ENCODE peak calls at places on chromosomes 16 and 17, in eight cellular contexts. V is tibial nerve, Z is lung, Q is left ventricle myocardium inferior, L is ovary, K is ascending aorta, E is IMR-90, M is stomach. J is an unnamed sample.

GRCh38 chr17:73308017-73308823 is 3.6 kb downstream of the CDC42EP4 start:
- DNase-seq in V (peak; percentile 65), Z (peak; percentile 95), Q (peak; percentile 80), L (peak; percentile 92), K (no peak), E (peak; percentile 93), M (peak; percentile 94), J (peak; percentile 55)

GRCh38 chr17:33955461-33955860 is 299.6 kb upstream of the CCL2 start:
- DNase-seq in V (no peak), Z (no peak), Q (no peak), L (no peak), K (no peak), E (no peak), M (no peak), J (peak; percentile 73)

GRCh38 chr16:79451196-79451816 is 149.2 kb downstream of the MAF start:
- DNase-seq in V (no peak), Z (no peak), Q (no peak), L (no peak), K (no peak), E (no peak), M (no peak), J (no peak)

GRCh38 chr16:3004319-3004718 is 8.4 kb upstream of the CLDN9 start:
- DNase-seq in V (no peak), Z (no peak), Q (no peak), L (no peak), K (no peak), E (no peak), M (no peak), J (no peak)

GRCh38 chr16:80580109-80580832 is 39.5 kb downstream of the DYNLRB2 start:
- DNase-seq in V (no peak), Z (no peak), Q (no peak), L (no peak), K (no peak), E (peak; percentile 45), M (no peak), J (no peak)

GRCh38 chr16:11108466-11108805 is 147.6 kb downstream of the SOCS1 start:
- DNase-seq in V (no peak), Z (no peak), Q (no peak), L (no peak), K (no peak), E (no peak), M (no peak), J (no peak)

GRCh38 chr17:37110012-37110701 is 161.4 kb downstream of the AATF start:
- DNase-seq in V (no peak), Z (no peak), Q (no peak), L (no peak), K (no peak), E (no peak), M (no peak), J (no peak)

GRCh38 chr16:30351001-30351441 is 4.1 kb downstream of the CD2BP2 start:
- DNase-seq in V (no peak), Z (no peak), Q (no peak), L (no peak), K (no peak), E (no peak), M (no peak), J (no peak)

GRCh38 chr17:75428775-75429469 is 23.4 kb upstream of the GRB2 start:
- DNase-seq in V (no peak), Z (no peak), Q (no peak), L (no peak), K (no peak), E (peak; percentile 92), M (no peak), J (no peak)

GRCh38 chr17:5672141-5672540 is 87.8 kb upstream of the NLRP1 start:
- DNase-seq in V (no peak), Z (no peak), Q (no peak), L (no peak), K (no peak), E (no peak), M (no peak), J (peak; percentile 61)

GRCh38 chr17:48333034-48333491 is 97.0 kb downstream of the SKAP1 start:
- DNase-seq in V (no peak), Z (no peak), Q (no peak), L (no peak), K (no peak), E (peak; percentile 2), M (no peak), J (no peak)

GRCh38 chr17:12727881-12728280 is 61.4 kb upstream of the ARHGAP44 start:
- DNase-seq in V (no peak), Z (no peak), Q (no peak), L (no peak), K (no peak), E (peak; percentile 66), M (no peak), J (no peak)

GRCh38 chr17:34892864-34893263 is 68.4 kb downstream of the CCT6B start:
- DNase-seq in V (no peak), Z (no peak), Q (no peak), L (no peak), K (no peak), E (no peak), M (no peak), J (peak; percentile 91)

GRCh38 chr17:71203953-71204352 is 916.9 kb upstream of the SOX9 start:
- DNase-seq in V (no peak), Z (no peak), Q (no peak), L (no peak), K (no peak), E (peak; percentile 33), M (no peak), J (no peak)

GRCh38 chr17:58632324-58633314 is 59.2 kb downstream of the TEX14 start:
- DNase-seq in V (no peak), Z (no peak), Q (no peak), L (peak; percentile 19), K (no peak), E (no peak), M (no peak), J (no peak)

GRCh38 chr17:10614536-10615155 is 42.5 kb downstream of the MYH3 start:
- DNase-seq in V (peak; percentile 66), Z (no peak), Q (no peak), L (no peak), K (no peak), E (peak; percentile 51), M (no peak), J (peak; percentile 96)

GRCh38 chr17:3535253-3535995 is 22.2 kb downstream of the TRPV3 start:
- DNase-seq in V (peak; percentile 54), Z (peak; percentile 51), Q (peak; percentile 71), L (peak; percentile 76), K (no peak), E (peak; percentile 62), M (peak; percentile 50), J (peak; percentile 94)
- TF ChIP-seq CTCF in V (peak; percentile 93), Z (peak; percentile 7), Q (peak; percentile 81), L (peak; percentile 55), K (peak; percentile 27), E (peak; percentile 71), M (peak; percentile 67), J (peak; percentile 84)

DNA sequence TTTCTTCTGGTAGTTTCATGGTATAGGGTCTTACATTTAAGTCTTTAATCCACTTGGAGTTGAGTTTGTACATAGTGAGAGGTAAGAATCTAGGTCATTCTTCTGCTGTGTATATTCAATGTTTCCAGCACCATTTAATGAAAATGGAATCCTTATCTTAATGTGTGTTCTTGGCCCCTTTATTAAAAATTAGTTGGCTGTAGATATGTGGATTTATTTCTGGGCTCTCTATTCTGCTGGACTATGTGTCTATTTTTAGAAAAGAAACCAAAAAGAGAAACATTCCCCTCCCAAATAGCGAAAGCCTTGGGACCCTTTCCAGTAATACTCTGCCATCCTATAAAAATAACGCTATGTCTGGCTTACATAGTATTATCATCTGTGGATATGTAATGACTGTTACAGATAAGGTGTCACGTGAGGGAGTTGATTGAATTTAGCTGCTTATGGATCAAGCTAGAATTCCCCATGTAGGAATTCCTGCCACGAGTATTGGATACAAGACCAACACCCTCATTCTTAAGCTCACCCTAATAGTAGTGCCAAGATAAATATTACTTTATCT is 279.3 kb upstream of the KIF2B start:
- DNase-seq in V (no peak), Z (no peak), Q (no peak), L (no peak), K (no peak), E (no peak), M (no peak), J (no peak)
- H3K9me3 ChIP-seq in V (no peaks in the 10 kb centered on the region), Z (no peaks in the 10 kb centered on the region), Q (no peaks in the 10 kb centered on the region), L (no peaks in the 10 kb centered on the region), K (no peaks in the 10 kb centered on the region), E (no peaks in the 10 kb centered on the region), M (no peaks in the 10 kb centered on the region), J (no peaks in the 10 kb centered on the region)

DNA sequence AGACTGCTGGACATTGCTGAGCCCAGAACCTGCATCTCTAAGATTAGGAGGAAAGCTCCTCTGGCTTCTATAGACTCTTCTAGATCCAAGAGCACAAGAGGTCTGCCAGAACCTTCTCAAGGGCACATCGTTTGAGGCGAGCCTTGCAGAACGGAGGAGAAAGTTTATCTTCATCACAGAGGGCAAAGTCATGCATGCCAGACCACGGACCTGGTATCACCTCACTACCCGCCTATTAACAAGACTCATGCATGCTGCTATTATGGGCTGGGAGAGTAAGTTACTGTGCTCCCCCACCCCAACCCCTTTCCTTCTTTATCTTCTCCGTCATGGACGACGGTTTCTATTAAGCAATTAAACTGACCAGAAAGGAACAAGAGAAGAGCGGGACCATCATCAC is 23.3 kb downstream of the MYH11 start:
- DNase-seq in V (no peak), Z (no peak), Q (no peak), L (no peak), K (no peak), E (no peak), M (no peak), J (no peak)
- H3K36me3 ChIP-seq in V (no peaks in the 10 kb centered on the region), Z (no peaks in the 10 kb centered on the region), Q (no peaks in the 10 kb centered on the region), L (no peaks in the 10 kb centered on the region), K (peaks cover 43% of the 10 kb centered on the region), E (no peaks in the 10 kb centered on the region), M (peaks cover 20% of the 10 kb centered on the region), J (no peaks in the 10 kb centered on the region)

GRCh38 chr17:50426472-50426782 is 409 bp downstream of the ACSF2 start:
- DNase-seq in V (no peak), Z (no peak), Q (no peak), L (no peak), K (no peak), E (no peak), M (no peak), J (no peak)

GRCh38 chr17:50428831-50429424 is 2.9 kb downstream of the ACSF2 start:
- DNase-seq in V (no peak), Z (no peak), Q (no peak), L (no peak), K (no peak), E (no peak), M (no peak), J (no peak)

GRCh38 chr17:50425001-50425681 is 877 bp upstream of the ACSF2 start:
- DNase-seq in V (no peak), Z (no peak), Q (no peak), L (peak; percentile 21), K (no peak), E (no peak), M (no peak), J (no peak)

GRCh38 chr17:50425682-50426471 is at the start of gene ACSF2:
- DNase-seq in V (peak; percentile 60), Z (peak; percentile 76), Q (peak; percentile 76), L (peak; percentile 75), K (peak; percentile 20), E (peak; percentile 22), M (peak; percentile 82), J (peak; percentile 92)

GRCh38 chr17:50426814-50427787 is 1.1 kb downstream of the ACSF2 start:
- DNase-seq in V (no peak), Z (peak; percentile 41), Q (peak; percentile 17), L (peak; percentile 18), K (no peak), E (peak; percentile 37), M (peak; percentile 56), J (peak; percentile 84)
- TF ChIP-seq CTCF in V (no peak), Z (no peak), Q (no peak), L (no peak), K (no peak), E (peak; percentile 18), M (no peak), J (peak; percentile 51)